ENCODE peak calls at places on chromosomes 12 and 14, in six cellular contexts. I is AG08396; H is activated gamma-delta T cell treated with Interleukin-2 at 50 U/mL for 16 hours; W is adrenal gland; Q is stimulated activated CD4-positive, alpha-beta T cell treated with anti-CD3 and anti-CD28 coated beads, Interleukin-1b, Interleukin-23, amount 100 ng/mL, for 24 hours; N is activated T-helper 1 cell treated with anti-CD3 and anti-CD28 coated beads, Interleukin-12 subunit alpha, Interleukin-12 subunit beta, Interleukin-2, Interleukin-4 antibody, amounts not matched to agents 30 ng/mL and 10 ng/mL and 1 ng/mL, durations not matched to agents 14 hours and 24 hours and 36 hours. M is an unnamed sample.

GRCh38 chr12:30661210-30661609 is 34.5 kb downstream of the IPO8 start:
- DNase-seq in I (no peak), H (no peak), W (no peak), Q (no peak), N (no peak), M (no peak)

GRCh38 chr12:108379761-108380160 is 40.6 kb upstream of the CMKLR1 start:
- DNase-seq in I (no peak), H (no peak), W (no peak), Q (no peak), N (no peak), M (no peak)

GRCh38 chr12:85130631-85131030 is 94.5 kb downstream of the LRRIQ1 start:
- DNase-seq in I (no peak), H (no peak), W (no peak), Q (no peak), N (no peak), M (no peak)

GRCh38 chr12:92466391-92467305 is 236.1 kb upstream of the PLEKHG7 start:
- DNase-seq in I (peak), H (no peak), W (no peak), Q (no peak), N (no peak), M (no peak)

GRCh38 chr12:29505078-29505477 is 7.6 kb upstream of the OVCH1 start:
- DNase-seq in I (no peak), H (no peak), W (no peak), Q (no peak), N (no peak), M (no peak)

GRCh38 chr14:89660183-89660582 is 243.2 kb upstream of the FOXN3 start:
- DNase-seq in I (peak), H (no peak), W (peak), Q (no peak), N (no peak), M (peak)

GRCh38 chr12:449203-449602 is 10.5 kb upstream of the B4GALNT3 start:
- DNase-seq in I (no peak), H (no peak), W (no peak), Q (no peak), N (no peak), M (no peak)

GRCh38 chr12:50727466-50727865 is 36.4 kb upstream of the ATF1 start:
- DNase-seq in I (no peak), H (no peak), W (no peak), Q (no peak), N (no peak), M (no peak)

GRCh38 chr14:56816575-56817391 is 6.5 kb upstream of the OTX2 start:
- DNase-seq in I (no peak), H (no peak), W (no peak), Q (no peak), N (no peak), M (no peak)

GRCh38 chr14:24289649-24290283 is 9.8 kb downstream of the DHRS1 start:
- DNase-seq in I (no peak), H (no peak), W (no peak), Q (peak), N (peak), M (no peak)

GRCh38 chr14:55508676-55509075 is 68.3 kb upstream of the TBPL2 start:
- DNase-seq in I (no peak), H (no peak), W (no peak), Q (no peak), N (no peak), M (no peak)

GRCh38 chr14:89384023-89384422 is 33.0 kb downstream of the FOXN3 start:
- DNase-seq in I (no peak), H (no peak), W (peak), Q (no peak), N (no peak), M (no peak)

GRCh38 chr12:57549909-57550627 is at the start of gene KIF5A:
- DNase-seq in I (peak), H (peak), W (no peak), Q (peak), N (peak), M (peak)

GRCh38 chr12:107487011-107487680 is 198.5 kb upstream of the PWP1 start:
- DNase-seq in I (no peak), H (no peak), W (peak), Q (no peak), N (no peak), M (no peak)

GRCh38 chr12:5176058-5176457 is 132.4 kb downstream of the KCNA5 start:
- DNase-seq in I (no peak), H (no peak), W (no peak), Q (no peak), N (no peak), M (no peak)

GRCh38 chr12:10634427-10634826 is 21.0 kb upstream of the MAGOHB start:
- DNase-seq in I (peak), H (no peak), W (no peak), Q (no peak), N (no peak), M (peak)

GRCh38 chr14:24187538-24187915 is 1.1 kb downstream of the IPO4 start:
- DNase-seq in I (no peak), H (no peak), W (no peak), Q (no peak), N (no peak), M (no peak)

GRCh38 chr12:1281683-1282366 is 290.8 kb downstream of the ERC1 start:
- DNase-seq in I (peak), H (no peak), W (no peak), Q (no peak), N (no peak), M (peak)

GRCh38 chr12:3885179-3886094 is 12.2 kb upstream of the PARP11 start:
- DNase-seq in I (peak), H (peak), W (peak), Q (no peak), N (no peak), M (peak)

GRCh38 chr14:31529053-31529452 is 32.2 kb upstream of the NUBPL start:
- DNase-seq in I (no peak), H (no peak), W (no peak), Q (no peak), N (no peak), M (no peak)

GRCh38 chr14:37615582-37616289 is 20.3 kb downstream of the TTC6 start:
- DNase-seq in I (no peak), H (no peak), W (no peak), Q (no peak), N (no peak), M (no peak)

GRCh38 chr12:57897296-57897974 is 43.9 kb upstream of the ATP23 start:
- DNase-seq in I (no peak), H (no peak), W (no peak), Q (no peak), N (no peak), M (no peak)

GRCh38 chr12:11981174-11981733 is 89.5 kb upstream of the BCL2L14 start:
- DNase-seq in I (no peak), H (peak), W (peak), Q (no peak), N (peak), M (no peak)

GRCh38 chr12:66552753-66553152 is 126.1 kb downstream of the GRIP1 start:
- DNase-seq in I (no peak), H (no peak), W (no peak), Q (no peak), N (no peak), M (no peak)

GRCh38 chr14:32104308-32104707 is 27.2 kb downstream of the ARHGAP5 start:
- DNase-seq in I (no peak), H (no peak), W (no peak), Q (no peak), N (no peak), M (no peak)

GRCh38 chr14:22570132-22570949 is 18.7 kb downstream of the DAD1 start:
- DNase-seq in I (peak), H (peak), W (peak), Q (peak), N (peak), M (peak)

GRCh38 chr12:105476616-105477015 is 146.1 kb downstream of the C12orf75 start:
- DNase-seq in I (no peak), H (no peak), W (no peak), Q (no peak), N (no peak), M (no peak)

GRCh38 chr12:50187084-50187900 is 20.1 kb upstream of the CERS5 start:
- DNase-seq in I (peak), H (no peak), W (no peak), Q (peak), N (no peak), M (peak)

GRCh38 chr12:121284551-121285390 is 11.7 kb downstream of the CAMKK2 start:
- DNase-seq in I (peak), H (no peak), W (peak), Q (no peak), N (no peak), M (no peak)

GRCh38 chr12:90938451-90938850 is 16.5 kb downstream of the CCER1 start:
- DNase-seq in I (peak), H (no peak), W (no peak), Q (no peak), N (no peak), M (peak)

GRCh38 chr12:92107621-92108131 is 38.0 kb downstream of the BTG1 start:
- DNase-seq in I (no peak), H (no peak), W (no peak), Q (no peak), N (no peak), M (no peak)

GRCh38 chr12:94962680-94963079 is 40.8 kb downstream of the NDUFA12 start:
- DNase-seq in I (no peak), H (no peak), W (no peak), Q (no peak), N (no peak), M (no peak)

GRCh38 chr12:130195776-130196175 is 33.5 kb downstream of the FZD10 start:
- DNase-seq in I (no peak), H (no peak), W (no peak), Q (no peak), N (no peak), M (no peak)

GRCh38 chr12:14893471-14894250 is 8.0 kb upstream of the MGP start:
- DNase-seq in I (no peak), H (no peak), W (no peak), Q (no peak), N (no peak), M (no peak)

GRCh38 chr14:99518441-99519346 is 37.5 kb downstream of the CCNK start:
- DNase-seq in I (peak), H (peak), W (peak), Q (peak), N (peak), M (peak)

M was measured in AG08395.